ENCODE peak calls at places on chromosomes 3 and 15, in six cellular contexts. K is fibroblast of lung, D is GM23248, E is Karpas-422, O is IMR-90, I is mesenchymal stem cell. H is an unnamed sample.

GRCh38 chr15:61382927-61383326 is 153.8 kb upstream of the RORA start:
- DNase-seq in K (no peak), D (peak; percentile 58), E (peak; percentile 5), O (no peak), I (peak; percentile 0), H (no peak)

GRCh38 chr3:107990433-107990832 is 100.4 kb downstream of the CD47 start:
- DNase-seq in K (no peak), D (no peak), E (no peak), O (no peak), I (no peak), H (no peak)

GRCh38 chr3:111277226-111277625 is 205.6 kb downstream of the NECTIN3 start:
- DNase-seq in K (peak; percentile 72), D (peak; percentile 62), E (no peak), O (peak; percentile 74), I (peak; percentile 28), H (peak; percentile 69)

GRCh38 chr3:51734572-51734907 is 27.7 kb downstream of the GRM2 start:
- DNase-seq in K (no peak), D (no peak), E (no peak), O (no peak), I (no peak), H (no peak)

GRCh38 chr3:57956119-57956832 is 51.9 kb upstream of the FLNB start:
- DNase-seq in K (peak; percentile 94), D (peak; percentile 93), E (no peak), O (peak; percentile 94), I (peak; percentile 90), H (no peak)

GRCh38 chr3:166663194-166663593 is 716.9 kb downstream of the ZBBX start:
- DNase-seq in K (no peak), D (peak; percentile 0), E (no peak), O (no peak), I (no peak), H (no peak)

GRCh38 chr15:88018865-88019626 is 237.5 kb downstream of the NTRK3 start:
- DNase-seq in K (peak; percentile 90), D (peak; percentile 59), E (no peak), O (no peak), I (peak; percentile 17), H (no peak)

GRCh38 chr3:88412346-88412745 is 262.6 kb downstream of the C3orf38 start:
- DNase-seq in K (peak; percentile 30), D (no peak), E (no peak), O (no peak), I (no peak), H (no peak)

GRCh38 chr3:34731879-34732278 is 907.4 kb upstream of the ARPP21 start:
- DNase-seq in K (no peak), D (no peak), E (no peak), O (no peak), I (no peak), H (peak; percentile 44)

GRCh38 chr15:92421980-92422379 is 28.3 kb downstream of the ST8SIA2 start:
- DNase-seq in K (peak; percentile 69), D (peak; percentile 31), E (no peak), O (peak; percentile 14), I (peak; percentile 42), H (no peak)

GRCh38 chr3:56997675-56998074 is 62.8 kb upstream of the SPATA12 start:
- DNase-seq in K (peak; percentile 61), D (peak; percentile 77), E (no peak), O (peak; percentile 47), I (no peak), H (no peak)

GRCh38 chr15:44101286-44101685 is 93.8 kb downstream of the FRMD5 start:
- DNase-seq in K (peak; percentile 40), D (peak; percentile 74), E (no peak), O (no peak), I (no peak), H (no peak)

GRCh38 chr3:46948830-46949671 is 27.5 kb downstream of the CCDC12 start:
- DNase-seq in K (no peak), D (no peak), E (no peak), O (no peak), I (peak; percentile 54), H (no peak)

GRCh38 chr15:73174171-73174570 is 121.9 kb downstream of the NEO1 start:
- DNase-seq in K (no peak), D (no peak), E (no peak), O (no peak), I (no peak), H (no peak)

GRCh38 chr3:77825045-77825827 is 785.3 kb downstream of the ROBO2 start:
- DNase-seq in K (peak; percentile 92), D (peak; percentile 67), E (no peak), O (peak; percentile 50), I (peak; percentile 92), H (no peak)

GRCh38 chr15:40320931-40321371 is 2.5 kb upstream of the INAFM2 start:
- DNase-seq in K (peak; percentile 60), D (peak; percentile 81), E (peak; percentile 90), O (peak; percentile 67), I (peak; percentile 80), H (peak; percentile 76)

GRCh38 chr3:13565581-13566461 is 16.9 kb downstream of the FBLN2 start:
- DNase-seq in K (no peak), D (no peak), E (no peak), O (no peak), I (no peak), H (no peak)

GRCh38 chr15:51374131-51374530 is 32.7 kb downstream of the GLDN start:
- DNase-seq in K (no peak), D (no peak), E (no peak), O (no peak), I (no peak), H (no peak)

GRCh38 chr15:90286678-90287077 is 21.2 kb downstream of the NGRN start:
- DNase-seq in K (peak; percentile 24), D (peak; percentile 45), E (peak; percentile 72), O (peak; percentile 25), I (peak; percentile 24), H (no peak)

GRCh38 chr15:71276355-71276665 is 161.0 kb downstream of the THSD4 start:
- DNase-seq in K (no peak), D (no peak), E (no peak), O (no peak), I (no peak), H (no peak)

GRCh38 chr3:138400651-138401070 is 33.8 kb upstream of the ESYT3 start:
- DNase-seq in K (no peak), D (no peak), E (no peak), O (no peak), I (no peak), H (no peak)

GRCh38 chr3:107740992-107741896 is 218.5 kb downstream of the BBX start:
- DNase-seq in K (peak; percentile 18), D (peak; percentile 55), E (peak; percentile 81), O (peak; percentile 45), I (peak; percentile 45), H (no peak)

DNA sequence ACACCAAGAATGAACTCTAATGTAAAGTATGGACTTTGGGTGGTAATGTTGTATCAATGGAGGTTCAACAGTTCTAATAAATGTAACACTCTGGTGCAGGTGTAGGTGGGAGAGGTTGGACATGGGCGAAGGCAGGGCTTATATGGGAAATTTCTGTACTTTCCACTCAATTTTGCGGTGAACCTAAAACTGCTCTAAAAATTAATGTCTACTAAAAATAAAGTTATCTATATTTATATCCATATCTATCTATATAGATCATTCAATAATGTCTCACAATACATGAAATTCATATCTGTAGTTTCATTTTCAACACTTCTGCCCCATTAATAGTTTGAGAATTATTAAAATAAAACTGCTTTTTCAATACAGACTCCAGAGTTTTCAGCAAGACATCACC is 49.3 kb downstream of the CD200R1 start:
- DNase-seq in K (no peak), D (no peak), E (no peak), O (no peak), I (no peak), H (no peak)
- H3K36me3 ChIP-seq in K (no peaks in the 10 kb centered on the region), D (no peaks in the 10 kb centered on the region), E (no peaks in the 10 kb centered on the region), O (no peaks in the 10 kb centered on the region), I (no peaks in the 10 kb centered on the region), H (no peaks in the 10 kb centered on the region)

DNA sequence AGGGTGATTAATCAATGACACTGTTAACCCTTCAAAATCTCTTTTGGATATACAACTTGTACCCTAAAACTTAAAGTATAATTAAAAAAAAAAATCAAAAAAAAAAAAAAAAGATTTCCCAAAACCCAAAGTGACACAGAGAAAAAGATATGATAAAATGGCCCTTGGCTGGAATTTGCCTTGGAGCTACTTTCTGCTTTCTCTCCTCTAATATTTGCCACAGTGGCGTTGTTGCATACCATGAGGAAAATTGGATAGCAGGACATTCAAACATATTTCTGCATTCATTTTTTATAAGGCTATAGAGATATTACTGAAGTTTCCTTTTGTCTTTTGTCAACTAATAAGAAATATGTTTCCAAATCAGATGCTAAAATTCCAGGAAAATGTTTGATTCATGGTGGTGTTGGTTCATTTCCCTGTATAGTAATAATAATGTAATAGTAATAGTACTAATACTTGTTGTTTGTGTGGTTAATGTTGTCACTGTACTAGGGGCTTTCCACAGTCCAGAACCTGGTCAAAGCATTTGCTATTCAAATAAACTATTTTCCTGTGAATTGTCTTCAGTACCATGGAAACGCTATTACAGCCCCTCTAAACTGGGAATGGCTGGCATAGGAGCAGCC is 441.3 kb upstream of the THBS1 start:
- DNase-seq in K (no peak), D (no peak), E (no peak), O (no peak), I (no peak), H (no peak)
- H3K27ac ChIP-seq in K (peak overlapping the region; percentile 84), D (peak overlapping the region; percentile 77), E (no peak overlapping the region), O (peak overlapping the region; percentile 93), I (peak overlapping the region; percentile 83), H (no peak overlapping the region)

DNA sequence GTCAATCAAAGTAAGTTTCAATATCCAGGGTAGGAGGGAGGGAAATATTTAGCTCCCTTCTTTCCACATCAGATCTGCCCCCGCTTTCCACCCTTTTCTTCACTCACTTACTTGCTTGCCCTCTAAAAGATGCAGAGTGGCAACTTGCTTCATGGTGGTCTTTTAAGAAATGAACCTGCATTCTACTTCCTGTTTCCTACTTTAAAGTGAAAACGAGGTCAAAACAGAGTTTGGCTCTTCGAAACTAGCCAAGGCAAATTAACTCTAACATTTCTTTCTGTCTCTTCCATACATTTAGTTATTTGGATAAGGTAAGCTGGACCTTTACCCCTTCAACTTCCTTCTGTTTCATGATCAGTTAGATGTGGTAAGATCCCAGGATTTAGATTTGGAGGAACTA is 34.2 kb upstream of the PEX5L start:
- DNase-seq in K (no peak), D (no peak), E (peak; percentile 52), O (no peak), I (no peak), H (no peak)
- H3K9ac ChIP-seq in K (no peak overlapping the region), D (no peak overlapping the region), E (no peak overlapping the region), O (no peak overlapping the region), I (no peak overlapping the region), H (no peak overlapping the region)

DNA sequence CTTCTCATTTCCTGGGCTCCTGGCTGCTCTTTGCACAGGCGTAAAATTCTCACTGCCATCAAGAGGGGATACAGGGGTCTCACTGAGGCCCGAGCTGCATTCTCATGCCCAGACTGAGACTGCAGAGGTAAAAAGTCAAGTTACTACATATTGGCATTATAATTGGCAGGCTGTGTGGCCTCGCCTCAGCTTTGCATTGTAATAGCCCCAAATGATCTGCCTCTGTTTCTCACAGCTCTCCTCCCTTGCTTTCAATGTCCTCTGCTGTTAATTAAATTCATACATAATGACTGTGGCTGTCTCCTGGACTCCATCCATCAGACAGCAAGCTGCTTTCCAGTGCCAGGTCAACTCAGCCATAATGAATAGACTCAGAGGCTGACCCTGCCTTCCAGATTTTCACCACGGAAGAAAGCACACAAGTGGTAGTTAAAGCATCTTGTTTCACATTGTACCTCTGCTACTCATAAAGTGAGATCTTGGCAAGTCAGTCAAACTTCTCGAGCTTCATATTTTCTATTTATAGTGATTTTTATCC is 7.6 kb upstream of the RTP4 start:
- DNase-seq in K (peak; percentile 17), D (peak; percentile 25), E (no peak), O (no peak), I (no peak), H (peak; percentile 69)
- H3K36me3 ChIP-seq in K (no peaks in the 10 kb centered on the region), D (no peaks in the 10 kb centered on the region), E (no peaks in the 10 kb centered on the region), O (no peaks in the 10 kb centered on the region), I (no peaks in the 10 kb centered on the region), H (no peaks in the 10 kb centered on the region)